ENCODE peak calls at places on chromosomes 16 and 17, in four cellular contexts. H is IMR-90, I is PC-9, D is mammary epithelial cell. U is an unnamed sample.

GRCh38 chr16:27225536-27226360 is 22.4 kb downstream of the KDM8 start:
- DNase-seq in H (no peak), I (no peak), D (peak), U (no peak)

GRCh38 chr17:42518046-42518754 is 17.8 kb upstream of the NAGLU start:
- DNase-seq in H (peak), I (peak), D (peak), U (peak)

GRCh38 chr16:11757671-11758545 is 15.3 kb upstream of the TXNDC11 start:
- DNase-seq in H (peak), I (no peak), D (peak), U (no peak)

GRCh38 chr17:76268015-76268749 is 3.0 kb downstream of the UBALD2 start:
- DNase-seq in H (peak), I (no peak), D (peak), U (peak)

GRCh38 chr17:19707728-19708221 is 8.6 kb downstream of the SLC47A2 start:
- DNase-seq in H (no peak), I (no peak), D (no peak), U (no peak)

GRCh38 chr17:50681260-50682200 is 26.2 kb downstream of the ANKRD40 start:
- DNase-seq in H (peak), I (no peak), D (no peak), U (no peak)

GRCh38 chr17:835263-835662 is 53.1 kb downstream of the MRM3 start:
- DNase-seq in H (peak), I (no peak), D (peak), U (no peak)

GRCh38 chr17:7559307-7560171 is 989 bp downstream of the TNFSF13 start:
- DNase-seq in H (no peak), I (no peak), D (no peak), U (no peak)

GRCh38 chr16:81443688-81444447 is 740 bp upstream of the CMIP start:
- DNase-seq in H (no peak), I (no peak), D (no peak), U (no peak)

GRCh38 chr16:20884240-20884556 is 16.0 kb downstream of the DCUN1D3 start:
- DNase-seq in H (peak), I (no peak), D (no peak), U (no peak)

GRCh38 chr17:43851744-43852143 is 4.8 kb downstream of the CD300LG start:
- DNase-seq in H (no peak), I (no peak), D (no peak), U (no peak)

GRCh38 chr17:979539-980405 is at the start of gene NXN:
- DNase-seq in H (peak), I (peak), D (peak), U (no peak)

GRCh38 chr16:56246051-56246817 is 54.9 kb downstream of the GNAO1 start:
- DNase-seq in H (peak), I (peak), D (peak), U (peak)

GRCh38 chr16:66365588-66365987 is 903 bp upstream of the CDH5 start:
- DNase-seq in H (peak), I (no peak), D (peak), U (no peak)

GRCh38 chr16:70746040-70746707 is 54.8 kb downstream of the VAC14 start:
- DNase-seq in H (peak), I (peak), D (peak), U (no peak)

GRCh38 chr17:74842599-74843351 is 16.9 kb downstream of the GRIN2C start:
- DNase-seq in H (peak), I (peak), D (no peak), U (no peak)

GRCh38 chr16:12754824-12755543 is 48.7 kb downstream of the CPPED1 start:
- DNase-seq in H (no peak), I (no peak), D (no peak), U (no peak)

GRCh38 chr17:5419356-5419958 is at the start of gene NUP88:
- DNase-seq in H (peak), I (peak), D (peak), U (peak)

GRCh38 chr17:45732926-45733505 is 51.1 kb upstream of the CRHR1 start:
- DNase-seq in H (no peak), I (no peak), D (no peak), U (no peak)

GRCh38 chr16:80526418-80527061 is 14.3 kb upstream of the DYNLRB2 start:
- DNase-seq in H (peak), I (no peak), D (peak), U (no peak)

GRCh38 chr17:64024781-64025731 is 4.6 kb upstream of the ICAM2 start:
- DNase-seq in H (peak), I (no peak), D (no peak), U (no peak)

GRCh38 chr17:82973456-82974135 is 105.8 kb upstream of the METRNL start:
- DNase-seq in H (no peak), I (no peak), D (no peak), U (no peak)

GRCh38 chr17:51662204-51663056 is 402.1 kb downstream of the UTP18 start:
- DNase-seq in H (no peak), I (no peak), D (no peak), U (no peak)

GRCh38 chr16:2468725-2469398 is 2.2 kb upstream of the NTN3 start:
- DNase-seq in H (no peak), I (no peak), D (no peak), U (no peak)

GRCh38 chr16:82735696-82736095 is 108.9 kb downstream of the CDH13 start:
- DNase-seq in H (no peak), I (no peak), D (no peak), U (no peak)

GRCh38 chr17:17081304-17081940 is 39.2 kb downstream of the MPRIP start:
- DNase-seq in H (no peak), I (no peak), D (no peak), U (no peak)

GRCh38 chr17:78999056-78999768 is 10.4 kb downstream of the CANT1 start:
- DNase-seq in H (no peak), I (no peak), D (no peak), U (no peak)

GRCh38 chr17:20234266-20234665 is 225.1 kb downstream of the SPECC1 start:
- DNase-seq in H (no peak), I (no peak), D (no peak), U (no peak)

GRCh38 chr16:4273858-4274291 is 1.1 kb upstream of the TFAP4 start:
- DNase-seq in H (peak), I (peak), D (peak), U (no peak)

GRCh38 chr16:57791156-57791902 is 11.0 kb downstream of the KIFC3 start:
- DNase-seq in H (no peak), I (no peak), D (no peak), U (no peak)

GRCh38 chr17:336110-337021 is 16.2 kb downstream of the RPH3AL start:
- DNase-seq in H (no peak), I (no peak), D (no peak), U (no peak)

GRCh38 chr17:2214047-2214717 is 89.4 kb downstream of the SMG6 start:
- DNase-seq in H (peak), I (no peak), D (no peak), U (no peak)

GRCh38 chr17:45319239-45319703 is 2.5 kb upstream of the MAP3K14 start:
- DNase-seq in H (peak), I (peak), D (peak), U (no peak)

GRCh38 chr16:26642047-26642664 is 424.6 kb upstream of the C16orf82 start:
- DNase-seq in H (no peak), I (no peak), D (no peak), U (no peak)

DNA sequence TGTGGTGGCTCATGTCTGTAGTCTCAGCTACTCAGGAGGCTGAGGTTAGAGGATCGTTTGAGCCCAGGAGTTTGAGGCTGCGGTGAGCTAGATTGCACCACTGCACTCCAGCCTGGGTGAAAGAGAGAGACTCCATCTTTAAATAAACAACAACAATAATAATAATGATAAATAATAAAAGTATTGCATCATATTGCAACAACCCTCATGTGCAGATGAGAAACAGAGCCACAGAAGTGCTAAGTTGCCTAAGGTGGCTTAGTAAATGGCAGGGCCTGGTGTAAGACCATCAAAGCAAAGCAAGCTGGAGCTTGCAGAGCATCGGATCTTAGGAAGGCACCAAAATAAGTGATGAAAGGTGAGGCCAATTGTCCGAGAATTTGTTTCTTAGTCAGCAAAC is 45.2 kb upstream of the HS3ST3A1 start:
- DNase-seq in H (no peak), I (no peak), D (no peak), U (no peak)
- H3K4me2 ChIP-seq in H (no peak), I (no peak), D (no peak), U (no peak)

GRCh38 chr16:75035410-75035968 is 36.7 kb downstream of the ZNRF1 start:
- DNase-seq in H (no peak), I (no peak), D (no peak), U (no peak)

GRCh38 chr16:75027520-75028300 is 28.9 kb downstream of the ZNRF1 start:
- DNase-seq in H (peak), I (no peak), D (no peak), U (no peak)

GRCh38 chr16:75029854-75030253 is 31.0 kb downstream of the ZNRF1 start:
- DNase-seq in H (peak), I (peak), D (peak), U (no peak)

GRCh38 chr16:75028544-75028943 is 29.7 kb downstream of the ZNRF1 start:
- DNase-seq in H (no peak), I (no peak), D (no peak), U (no peak)

DNA sequence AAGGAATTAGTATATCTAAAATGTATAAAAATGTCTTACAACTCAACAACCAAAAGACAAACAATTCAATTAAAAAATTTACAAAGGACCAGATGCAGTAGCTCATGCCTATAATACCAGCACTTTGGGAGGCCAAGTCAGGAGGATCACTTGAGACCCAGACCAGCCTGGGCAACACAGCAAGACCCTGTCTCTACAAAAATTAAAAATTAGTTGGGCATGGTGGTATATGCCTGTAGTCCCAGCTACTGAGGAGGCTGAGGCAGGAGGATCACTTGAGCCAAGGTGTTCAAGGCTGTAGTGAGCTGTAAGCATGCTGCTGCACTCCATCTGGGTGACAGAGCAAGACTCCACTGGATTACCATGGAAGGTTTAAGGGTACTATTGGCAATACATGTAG is 33.8 kb downstream of the ZNRF1 start:
- DNase-seq in H (no peak), I (no peak), D (no peak), U (no peak)
- H3K4me2 ChIP-seq in H (no peak), I (no peak), D (no peak), U (no peak)

DNA sequence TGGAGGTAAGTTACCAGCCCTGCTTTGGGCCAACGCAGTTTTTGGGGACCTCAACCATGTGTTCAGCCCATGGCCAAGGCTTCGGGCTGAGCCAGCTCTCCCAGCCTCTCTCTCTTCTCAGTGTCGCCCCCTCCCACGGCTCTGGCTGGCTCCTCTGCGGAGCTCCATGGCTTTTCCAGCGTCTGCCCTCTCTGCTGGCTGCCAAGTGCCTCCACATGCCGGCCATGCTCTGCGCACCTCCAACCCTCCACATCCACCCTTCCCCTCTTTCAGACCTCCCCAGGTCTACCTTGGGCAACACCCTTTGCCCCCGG is 23.2 kb downstream of the COTL1 start:
- DNase-seq in H (no peak), I (no peak), D (no peak), U (no peak)
- H3K4me2 ChIP-seq in H (no peak), I (no peak), D (no peak), U (no peak)

GRCh38 chr16:53549970-53550406 is 47.0 kb upstream of the AKTIP start:
- DNase-seq in H (peak), I (peak), D (peak), U (no peak)
- H3K4me2 ChIP-seq in H (peak), I (peak), D (peak), U (peak)